ENCODE peak calls at places on chromosomes 5 and 9, in five cellular contexts. One of them, this sample, is unnamed.

GRCh38 chr5:134948929-134949328 is 18.8 kb upstream of the CATSPER3 start:
- ATAC-seq in K562: no peak
- ATAC-seq in GM12878: no peak
- ATAC-seq in upper lobe of left lung: peak; percentile 69
- ATAC-seq in HepG2: no peak
- ATAC-seq in this sample: peak; percentile 62

GRCh38 chr9:130072515-130073235 is 19.0 kb downstream of the GPR107 start:
- ATAC-seq in GM12878: peak; percentile 94
- ATAC-seq in K562: no peak
- ATAC-seq in HepG2: no peak
- ATAC-seq in upper lobe of left lung: no peak
- ATAC-seq in this sample: no peak

GRCh38 chr5:103562084-103562452 is 521 bp downstream of the NUDT12 start:
- ATAC-seq in K562: peak; percentile 52
- ATAC-seq in upper lobe of left lung: peak; percentile 39
- ATAC-seq in GM12878: peak; percentile 66
- ATAC-seq in HepG2: peak; percentile 44
- ATAC-seq in this sample: peak; percentile 21

GRCh38 chr5:158849219-158849791 is 250.4 kb downstream of the EBF1 start:
- ATAC-seq in HepG2: no peak
- ATAC-seq in upper lobe of left lung: no peak
- ATAC-seq in GM12878: peak; percentile 22
- ATAC-seq in K562: no peak
- ATAC-seq in this sample: no peak

GRCh38 chr9:117704024-117704575 is at the start of gene TLR4:
- ATAC-seq in K562: no peak
- ATAC-seq in GM12878: peak; percentile 99
- ATAC-seq in upper lobe of left lung: peak; percentile 92
- ATAC-seq in HepG2: no peak
- ATAC-seq in this sample: peak; percentile 82

GRCh38 chr5:122163151-122164069 is 34.1 kb downstream of the ZNF474 start:
- ATAC-seq in HepG2: no peak
- ATAC-seq in K562: no peak
- ATAC-seq in upper lobe of left lung: peak; percentile 83
- ATAC-seq in GM12878: no peak
- ATAC-seq in this sample: peak; percentile 79

GRCh38 chr5:5752844-5753243 is 330.4 kb downstream of the ICE1 start:
- ATAC-seq in GM12878: peak; percentile 75
- ATAC-seq in HepG2: no peak
- ATAC-seq in upper lobe of left lung: no peak
- ATAC-seq in K562: no peak
- ATAC-seq in this sample: no peak

GRCh38 chr9:94112716-94113465 is 28.6 kb downstream of the PTPDC1 start:
- ATAC-seq in HepG2: no peak
- ATAC-seq in GM12878: no peak
- ATAC-seq in K562: peak; percentile 70
- ATAC-seq in upper lobe of left lung: peak; percentile 73
- ATAC-seq in this sample: no peak

GRCh38 chr5:56569576-56569975 is 245.8 kb upstream of the MAP3K1 start:
- ATAC-seq in HepG2: no peak
- ATAC-seq in K562: no peak
- ATAC-seq in upper lobe of left lung: peak; percentile 76
- ATAC-seq in GM12878: no peak
- ATAC-seq in this sample: peak; percentile 85

GRCh38 chr5:33080287-33080686 is 360.5 kb upstream of the TARS1 start:
- ATAC-seq in GM12878: no peak
- ATAC-seq in HepG2: no peak
- ATAC-seq in upper lobe of left lung: no peak
- ATAC-seq in K562: no peak
- ATAC-seq in this sample: no peak

GRCh38 chr9:105330201-105330600 is 85.8 kb downstream of the SLC44A1 start:
- ATAC-seq in upper lobe of left lung: no peak
- ATAC-seq in HepG2: no peak
- ATAC-seq in GM12878: peak; percentile 33
- ATAC-seq in K562: no peak
- ATAC-seq in this sample: no peak

GRCh38 chr9:75181748-75182147 is 93.4 kb downstream of the OSTF1 start:
- ATAC-seq in HepG2: no peak
- ATAC-seq in K562: peak; percentile 63
- ATAC-seq in GM12878: no peak
- ATAC-seq in upper lobe of left lung: no peak
- ATAC-seq in this sample: no peak

GRCh38 chr9:92668746-92669526 is 995 bp downstream of the IPPK start:
- ATAC-seq in K562: peak; percentile 59
- ATAC-seq in upper lobe of left lung: peak; percentile 48
- ATAC-seq in HepG2: peak; percentile 58
- ATAC-seq in GM12878: peak; percentile 35
- ATAC-seq in this sample: no peak

GRCh38 chr9:115035872-115036612 is 81.9 kb downstream of the TNC start:
- ATAC-seq in GM12878: peak; percentile 90
- ATAC-seq in K562: peak; percentile 87
- ATAC-seq in HepG2: no peak
- ATAC-seq in upper lobe of left lung: peak; percentile 90
- ATAC-seq in this sample: peak; percentile 67

GRCh38 chr5:72505026-72505425 is 2.2 kb downstream of the ZNF366 start:
- ATAC-seq in GM12878: no peak
- ATAC-seq in K562: no peak
- ATAC-seq in HepG2: no peak
- ATAC-seq in upper lobe of left lung: no peak
- ATAC-seq in this sample: no peak

GRCh38 chr9:108937561-108938305 is 3.5 kb downstream of the ABITRAM start:
- ATAC-seq in HepG2: no peak
- ATAC-seq in K562: no peak
- ATAC-seq in GM12878: no peak
- ATAC-seq in upper lobe of left lung: no peak
- ATAC-seq in this sample: no peak

GRCh38 chr9:108933641-108934322 is at the start of gene ELP1:
- ATAC-seq in K562: peak; percentile 95
- ATAC-seq in HepG2: peak; percentile 94
- ATAC-seq in upper lobe of left lung: peak; percentile 96
- ATAC-seq in GM12878: peak; percentile 90
- ATAC-seq in this sample: peak; percentile 94

GRCh38 chr9:108939975-108940374 is 5.8 kb downstream of the ABITRAM start:
- ATAC-seq in HepG2: peak; percentile 85
- ATAC-seq in GM12878: no peak
- ATAC-seq in K562: no peak
- ATAC-seq in upper lobe of left lung: no peak
- ATAC-seq in this sample: no peak

GRCh38 chr9:108933231-108933630 is 693 bp downstream of the ELP1 start:
- ATAC-seq in K562: peak; percentile 22
- ATAC-seq in upper lobe of left lung: peak; percentile 3
- ATAC-seq in HepG2: no peak
- ATAC-seq in GM12878: no peak
- ATAC-seq in this sample: no peak

GRCh38 chr9:108934323-108934885 is at the start of gene ABITRAM:
- ATAC-seq in HepG2: peak; percentile 87
- ATAC-seq in GM12878: peak; percentile 91
- ATAC-seq in upper lobe of left lung: peak; percentile 96
- ATAC-seq in K562: peak; percentile 88
- ATAC-seq in this sample: peak; percentile 95
- TF ChIP-seq EP300 in HepG2: peak; percentile 45
- TF ChIP-seq EP300 in GM12878: no peak
- TF ChIP-seq EP300 in upper lobe of left lung: no peak
- TF ChIP-seq EP300 in K562: no peak
- TF ChIP-seq EP300 in this sample: no peak

DNA sequence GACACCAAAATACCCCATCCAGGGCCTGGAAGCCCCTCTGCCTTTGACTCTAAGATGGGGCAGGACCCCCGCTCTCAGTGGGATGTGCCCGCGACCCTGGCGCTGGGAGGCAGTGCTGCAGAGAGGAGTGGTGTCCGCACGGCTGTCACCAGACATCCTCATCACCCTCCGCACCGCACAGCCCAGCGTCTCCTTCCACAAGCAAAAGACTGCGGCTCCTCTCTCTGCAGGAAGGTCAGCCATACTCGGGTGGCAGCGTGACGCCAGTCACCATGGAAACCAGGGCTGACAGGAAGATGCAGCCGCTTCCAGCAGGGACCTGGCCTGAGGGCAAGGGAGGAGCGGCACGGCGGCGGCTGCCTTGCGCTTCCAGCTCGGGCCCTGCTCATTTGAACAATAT is 17.1 kb upstream of the SLC6A3 start:
- ATAC-seq in upper lobe of left lung: no peak
- ATAC-seq in K562: no peak
- ATAC-seq in GM12878: no peak
- ATAC-seq in HepG2: no peak
- ATAC-seq in this sample: no peak
- TF ChIP-seq POLR2AphosphoS5 in upper lobe of left lung: no peak
- TF ChIP-seq POLR2AphosphoS5 in K562: no peak
- TF ChIP-seq POLR2AphosphoS5 in GM12878: no peak
- TF ChIP-seq POLR2AphosphoS5 in HepG2: no peak
- TF ChIP-seq POLR2AphosphoS5 in this sample: no peak

GRCh38 chr5:176535101-176535654 is 2.0 kb downstream of the RNF44 start:
- ATAC-seq in K562: no peak
- ATAC-seq in upper lobe of left lung: no peak
- ATAC-seq in GM12878: peak; percentile 19
- ATAC-seq in HepG2: no peak
- ATAC-seq in this sample: no peak
- TF ChIP-seq POLR2A in K562: no peak
- TF ChIP-seq POLR2A in upper lobe of left lung: peak; percentile 40
- TF ChIP-seq POLR2A in GM12878: peak; percentile 68
- TF ChIP-seq POLR2A in HepG2: no peak
- TF ChIP-seq POLR2A in this sample: peak; percentile 21

DNA sequence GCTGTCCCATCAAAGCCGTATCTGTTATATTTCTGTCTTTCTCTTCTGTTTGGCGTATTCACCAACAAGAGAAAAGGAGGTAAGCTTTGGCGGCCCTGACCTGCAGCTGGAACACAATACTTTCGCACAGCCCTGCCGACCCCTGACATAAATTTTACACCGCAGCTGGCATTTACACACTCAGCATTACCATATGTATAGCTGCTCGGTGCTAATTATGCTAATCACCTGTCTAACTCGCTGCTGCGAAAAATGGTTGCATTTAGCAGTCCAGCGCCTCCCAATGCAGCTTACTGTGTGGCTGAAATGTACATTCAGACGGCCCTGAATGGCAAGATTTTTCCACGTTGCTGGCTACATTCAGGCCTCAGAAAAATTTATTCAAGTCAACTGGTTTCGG is 20.8 kb downstream of the PTCH1 start:
- ATAC-seq in GM12878: no peak
- ATAC-seq in K562: no peak
- ATAC-seq in HepG2: no peak
- ATAC-seq in upper lobe of left lung: no peak
- ATAC-seq in this sample: no peak
- TF ChIP-seq EP300 in GM12878: no peak
- TF ChIP-seq EP300 in K562: no peak
- TF ChIP-seq EP300 in HepG2: no peak
- TF ChIP-seq EP300 in upper lobe of left lung: no peak
- TF ChIP-seq EP300 in this sample: no peak

DNA sequence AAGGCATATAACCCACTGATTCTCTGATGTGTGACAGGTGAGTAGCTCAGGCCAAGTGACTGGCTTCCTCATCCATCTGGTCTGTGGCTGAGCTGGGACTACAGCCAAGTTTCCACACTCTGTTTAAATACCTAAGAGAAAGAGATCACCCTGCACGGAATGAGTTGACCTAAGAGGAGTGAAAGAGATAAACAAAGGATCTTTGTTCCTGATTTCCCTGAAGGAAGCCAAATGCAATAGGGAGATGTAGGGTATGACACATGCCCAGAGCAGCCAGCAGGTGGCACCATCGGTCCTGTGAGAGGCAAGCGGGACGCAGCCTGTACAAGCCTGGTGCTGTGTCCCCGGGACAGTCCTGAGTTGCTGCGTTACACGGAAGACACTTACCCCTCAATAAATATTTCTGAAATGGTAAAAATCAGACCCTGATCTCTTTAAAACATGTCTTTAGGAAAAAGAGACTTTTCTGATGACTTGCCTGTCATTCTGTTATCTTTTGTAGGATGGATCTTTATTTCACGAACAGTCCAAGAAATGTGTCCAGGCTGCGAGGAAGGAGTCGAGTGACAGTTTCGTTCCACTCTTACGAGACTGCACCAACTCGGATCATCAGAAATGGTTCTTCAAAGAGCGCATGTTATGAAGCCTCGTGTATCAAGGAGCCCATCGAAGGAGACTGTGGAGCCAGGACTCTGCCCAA is 41.1 kb downstream of the GALNT12 start:
- ATAC-seq in HepG2: peak; percentile 99
- ATAC-seq in K562: peak; percentile 94
- ATAC-seq in GM12878: peak; percentile 100
- ATAC-seq in upper lobe of left lung: peak; percentile 97
- ATAC-seq in this sample: peak; percentile 94
- TF ChIP-seq POLR2AphosphoS5 in HepG2: no peak
- TF ChIP-seq POLR2AphosphoS5 in K562: no peak
- TF ChIP-seq POLR2AphosphoS5 in GM12878: no peak
- TF ChIP-seq POLR2AphosphoS5 in upper lobe of left lung: no peak
- TF ChIP-seq POLR2AphosphoS5 in this sample: peak; percentile 82

GRCh38 chr5:142012792-142013388 is at the start of gene GNPDA1:
- ATAC-seq in upper lobe of left lung: peak; percentile 95
- ATAC-seq in HepG2: peak; percentile 91
- ATAC-seq in K562: peak; percentile 91
- ATAC-seq in GM12878: peak; percentile 82
- ATAC-seq in this sample: peak; percentile 95
- TF ChIP-seq POLR2A in upper lobe of left lung: peak; percentile 51
- TF ChIP-seq POLR2A in HepG2: peak; percentile 79
- TF ChIP-seq POLR2A in K562: peak; percentile 89
- TF ChIP-seq POLR2A in GM12878: peak; percentile 74
- TF ChIP-seq POLR2A in this sample: peak; percentile 72

GRCh38 chr9:136326777-136327312 is 494 bp upstream of the GPSM1 start:
- ATAC-seq in GM12878: no peak
- ATAC-seq in HepG2: no peak
- ATAC-seq in K562: peak; percentile 10
- ATAC-seq in upper lobe of left lung: no peak
- ATAC-seq in this sample: peak; percentile 7

GRCh38 chr9:136328011-136328621 is 777 bp downstream of the GPSM1 start:
- ATAC-seq in K562: no peak
- ATAC-seq in upper lobe of left lung: no peak
- ATAC-seq in HepG2: peak; percentile 5
- ATAC-seq in GM12878: no peak
- ATAC-seq in this sample: peak; percentile 10

GRCh38 chr9:136326061-136326776 is 1.1 kb upstream of the GPSM1 start:
- ATAC-seq in K562: no peak
- ATAC-seq in upper lobe of left lung: no peak
- ATAC-seq in GM12878: no peak
- ATAC-seq in HepG2: no peak
- ATAC-seq in this sample: no peak

GRCh38 chr9:136328622-136329041 is 1.3 kb downstream of the GPSM1 start:
- ATAC-seq in upper lobe of left lung: no peak
- ATAC-seq in K562: no peak
- ATAC-seq in HepG2: peak; percentile 17
- ATAC-seq in GM12878: peak; percentile 18
- ATAC-seq in this sample: no peak

GRCh38 chr9:136327313-136327971 is at the start of gene GPSM1:
- ATAC-seq in K562: peak; percentile 73
- ATAC-seq in GM12878: no peak
- ATAC-seq in upper lobe of left lung: peak; percentile 71
- ATAC-seq in HepG2: peak; percentile 6
- ATAC-seq in this sample: peak; percentile 76
- TF ChIP-seq EP300 in K562: no peak
- TF ChIP-seq EP300 in GM12878: no peak
- TF ChIP-seq EP300 in upper lobe of left lung: no peak
- TF ChIP-seq EP300 in HepG2: no peak
- TF ChIP-seq EP300 in this sample: no peak